ENCODE peak calls at places on chromosome 12, in four cellular contexts. One of them, this sample, is unnamed.

GRCh38 chr12:116236148-116236731 is 41.3 kb downstream of the MED13L start:
- DNase-seq in aorta: no peak
- DNase-seq in mesenchymal stem cell: peak
- DNase-seq in uterus: no peak
- DNase-seq in this sample: peak

GRCh38 chr12:52261211-52261484 is 13.3 kb upstream of the KRT86 start:
- DNase-seq in aorta: no peak
- DNase-seq in mesenchymal stem cell: no peak
- DNase-seq in uterus: no peak
- DNase-seq in this sample: no peak

GRCh38 chr12:44381341-44381740 is 494.8 kb downstream of the NELL2 start:
- DNase-seq in aorta: no peak
- DNase-seq in mesenchymal stem cell: no peak
- DNase-seq in uterus: no peak
- DNase-seq in this sample: no peak

GRCh38 chr12:5592313-5592712 is 160.4 kb downstream of the NTF3 start:
- DNase-seq in aorta: no peak
- DNase-seq in mesenchymal stem cell: no peak
- DNase-seq in uterus: no peak
- DNase-seq in this sample: no peak

GRCh38 chr12:34297126-34297789 is 275.0 kb downstream of the ALG10 start:
- DNase-seq in aorta: peak
- DNase-seq in mesenchymal stem cell: no peak
- DNase-seq in uterus: no peak
- DNase-seq in this sample: no peak

GRCh38 chr12:104055686-104056388 is 5.8 kb upstream of the GLT8D2 start:
- DNase-seq in aorta: peak
- DNase-seq in mesenchymal stem cell: no peak
- DNase-seq in uterus: peak
- DNase-seq in this sample: no peak

GRCh38 chr12:77323778-77324415 is 258.5 kb upstream of the E2F7 start:
- DNase-seq in aorta: no peak
- DNase-seq in mesenchymal stem cell: no peak
- DNase-seq in uterus: no peak
- DNase-seq in this sample: no peak

GRCh38 chr12:113232232-113232615 is 11.0 kb downstream of the TPCN1 start:
- DNase-seq in aorta: peak
- DNase-seq in mesenchymal stem cell: no peak
- DNase-seq in uterus: no peak
- DNase-seq in this sample: no peak

GRCh38 chr12:101824831-101825230 is 5.9 kb downstream of the GNPTAB start:
- DNase-seq in aorta: no peak
- DNase-seq in mesenchymal stem cell: no peak
- DNase-seq in uterus: no peak
- DNase-seq in this sample: no peak

GRCh38 chr12:87112946-87113345 is 856.8 kb upstream of the MGAT4C start:
- DNase-seq in aorta: no peak
- DNase-seq in mesenchymal stem cell: no peak
- DNase-seq in uterus: no peak
- DNase-seq in this sample: peak

DNA sequence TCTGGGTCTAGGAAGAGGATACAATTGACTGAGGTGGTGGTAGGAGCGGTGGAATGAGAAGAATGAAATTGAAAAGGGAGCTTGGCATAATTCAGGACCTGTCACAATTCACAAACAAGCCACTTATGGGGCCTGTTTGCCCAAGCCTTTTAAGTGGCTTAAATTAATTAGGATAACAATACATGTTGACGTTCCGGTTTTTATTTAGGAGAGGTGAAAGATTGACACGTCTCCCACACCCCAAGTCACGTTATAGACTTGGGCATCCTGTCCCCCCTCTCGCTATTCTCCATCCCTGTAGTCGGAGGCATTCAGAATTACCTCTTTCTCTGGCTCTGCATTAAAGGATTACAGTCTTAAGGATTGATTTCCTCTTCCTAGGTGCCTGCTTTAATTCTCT is 954 bp upstream of the CALCOCO1 start:
- DNase-seq in aorta: no peak
- DNase-seq in mesenchymal stem cell: no peak
- DNase-seq in uterus: no peak
- DNase-seq in this sample: no peak
- H3K27ac ChIP-seq in aorta: peak
- H3K27ac ChIP-seq in mesenchymal stem cell: no peak
- H3K27ac ChIP-seq in uterus: peak
- H3K27ac ChIP-seq in this sample: no peak

DNA sequence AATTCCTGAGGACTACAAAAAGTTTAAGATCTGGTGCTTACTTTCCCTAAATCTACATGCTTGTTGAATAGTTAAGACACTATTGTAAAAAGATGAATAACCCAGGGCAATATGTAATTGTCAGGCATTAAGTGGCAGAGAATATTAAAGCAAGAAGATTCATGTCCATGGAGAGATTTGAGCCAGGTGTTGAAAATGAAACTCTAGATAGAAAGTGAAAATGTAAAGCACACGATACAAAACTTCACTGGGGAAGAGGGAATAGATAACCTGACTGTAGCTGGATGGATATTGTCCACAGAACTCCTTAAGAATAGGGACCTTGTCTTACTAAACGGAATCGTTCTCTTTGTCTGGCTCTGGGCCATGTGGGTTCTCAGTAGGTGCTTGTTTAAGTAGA is 5.0 kb downstream of the CAND1 start:
- DNase-seq in aorta: no peak
- DNase-seq in mesenchymal stem cell: no peak
- DNase-seq in uterus: no peak
- DNase-seq in this sample: no peak
- H3K27ac ChIP-seq in aorta: no peak
- H3K27ac ChIP-seq in mesenchymal stem cell: no peak
- H3K27ac ChIP-seq in uterus: no peak
- H3K27ac ChIP-seq in this sample: no peak

DNA sequence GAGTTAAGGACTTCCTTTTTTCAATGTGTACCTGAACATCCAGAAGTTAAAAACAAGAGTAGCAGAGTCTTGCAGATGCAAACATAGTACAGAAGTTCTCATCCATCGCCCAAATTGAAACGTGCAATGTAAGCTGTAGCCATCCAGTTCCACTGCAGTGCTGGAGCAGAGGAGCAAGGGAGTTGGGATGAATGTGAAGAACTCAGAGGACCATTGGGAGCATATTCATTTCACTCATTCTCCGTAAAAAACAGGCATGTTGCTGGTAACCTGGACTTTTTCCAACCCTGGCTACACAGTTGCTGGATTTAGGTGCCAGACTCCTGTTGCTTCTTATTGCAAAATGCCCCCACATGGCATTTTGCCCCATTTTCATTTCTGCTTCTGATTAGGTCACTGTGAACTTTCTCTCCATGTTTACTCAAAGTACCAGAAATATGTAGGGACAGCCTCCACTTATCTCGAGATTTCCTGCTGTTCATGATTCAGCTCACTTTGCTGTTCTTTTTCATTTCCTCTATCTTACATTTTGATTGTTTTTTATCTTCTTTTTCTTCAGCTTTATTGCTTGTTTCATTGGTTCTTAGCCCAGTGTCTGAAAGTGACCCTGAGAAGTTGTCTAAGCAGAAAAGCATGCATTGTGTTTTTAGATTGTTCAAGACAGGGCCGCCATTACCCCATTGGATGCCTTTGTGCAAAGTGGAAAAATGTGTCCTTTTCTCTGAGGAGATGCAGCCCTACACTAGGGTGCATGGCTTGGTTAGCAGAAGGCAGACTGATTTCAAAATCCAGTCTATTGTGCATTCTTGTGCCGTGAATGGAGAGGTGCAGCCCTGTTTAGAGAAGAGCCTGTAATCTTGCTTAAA is 109.0 kb upstream of the AMIGO2 start:
- DNase-seq in aorta: no peak
- DNase-seq in mesenchymal stem cell: peak
- DNase-seq in uterus: no peak
- DNase-seq in this sample: peak
- H3K27ac ChIP-seq in aorta: no peak
- H3K27ac ChIP-seq in mesenchymal stem cell: no peak
- H3K27ac ChIP-seq in uterus: peak
- H3K27ac ChIP-seq in this sample: no peak

DNA sequence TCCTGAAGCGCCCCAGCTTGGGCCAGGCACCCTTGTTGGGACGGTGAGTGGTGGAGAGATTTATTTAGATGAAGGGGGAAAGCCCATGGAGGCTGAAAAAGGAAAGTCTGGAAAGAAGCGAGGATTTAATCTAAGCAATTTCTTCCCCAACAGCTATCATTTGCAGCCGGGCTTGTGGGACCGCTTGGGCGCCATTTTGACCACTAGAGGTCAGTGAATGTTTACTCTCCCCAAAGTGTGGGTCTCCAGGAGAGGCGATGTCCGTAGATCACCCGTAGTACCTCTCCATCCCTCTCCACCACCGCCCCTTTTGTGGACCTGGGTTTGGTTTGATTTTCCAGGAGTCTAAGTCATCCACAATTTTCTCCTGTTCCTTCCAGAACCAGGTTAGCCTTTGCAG is 91.2 kb upstream of the PARP11 start:
- DNase-seq in aorta: no peak
- DNase-seq in mesenchymal stem cell: no peak
- DNase-seq in uterus: no peak
- DNase-seq in this sample: no peak
- H3K27ac ChIP-seq in aorta: no peak
- H3K27ac ChIP-seq in mesenchymal stem cell: no peak
- H3K27ac ChIP-seq in uterus: no peak
- H3K27ac ChIP-seq in this sample: no peak

GRCh38 chr12:121205491-121205890 is 4.4 kb upstream of the P2RX4 start:
- DNase-seq in aorta: no peak
- DNase-seq in mesenchymal stem cell: no peak
- DNase-seq in uterus: no peak
- DNase-seq in this sample: no peak

GRCh38 chr12:121202407-121203355 is 7.2 kb upstream of the P2RX4 start:
- DNase-seq in aorta: no peak
- DNase-seq in mesenchymal stem cell: no peak
- DNase-seq in uterus: no peak
- DNase-seq in this sample: no peak

GRCh38 chr12:121209221-121209620 is 708 bp upstream of the P2RX4 start:
- DNase-seq in aorta: no peak
- DNase-seq in mesenchymal stem cell: no peak
- DNase-seq in uterus: no peak
- DNase-seq in this sample: no peak

GRCh38 chr12:121198949-121199348 is 11.0 kb upstream of the P2RX4 start:
- DNase-seq in aorta: no peak
- DNase-seq in mesenchymal stem cell: no peak
- DNase-seq in uterus: no peak
- DNase-seq in this sample: no peak

GRCh38 chr12:121203482-121203881 is 6.4 kb upstream of the P2RX4 start:
- DNase-seq in aorta: no peak
- DNase-seq in mesenchymal stem cell: no peak
- DNase-seq in uterus: no peak
- DNase-seq in this sample: no peak
- H3K27ac ChIP-seq in aorta: no peak
- H3K27ac ChIP-seq in mesenchymal stem cell: no peak
- H3K27ac ChIP-seq in uterus: no peak
- H3K27ac ChIP-seq in this sample: no peak

GRCh38 chr12:47038270-47038748 is 41.1 kb upstream of the PCED1B start:
- DNase-seq in aorta: no peak
- DNase-seq in mesenchymal stem cell: peak
- DNase-seq in uterus: no peak
- DNase-seq in this sample: peak
- H3K27ac ChIP-seq in aorta: no peak
- H3K27ac ChIP-seq in mesenchymal stem cell: peak
- H3K27ac ChIP-seq in uterus: no peak
- H3K27ac ChIP-seq in this sample: peak

GRCh38 chr12:124713041-124713435 is 145.6 kb upstream of the NCOR2 start:
- DNase-seq in aorta: peak
- DNase-seq in mesenchymal stem cell: no peak
- DNase-seq in uterus: no peak
- DNase-seq in this sample: no peak
- H3K27ac ChIP-seq in aorta: no peak
- H3K27ac ChIP-seq in mesenchymal stem cell: no peak
- H3K27ac ChIP-seq in uterus: peak
- H3K27ac ChIP-seq in this sample: no peak

GRCh38 chr12:53481957-53482586 is 17.2 kb downstream of the MAP3K12 start:
- DNase-seq in aorta: no peak
- DNase-seq in mesenchymal stem cell: peak
- DNase-seq in uterus: no peak
- DNase-seq in this sample: peak
- H3K27ac ChIP-seq in aorta: no peak
- H3K27ac ChIP-seq in mesenchymal stem cell: peak
- H3K27ac ChIP-seq in uterus: no peak
- H3K27ac ChIP-seq in this sample: no peak

DNA sequence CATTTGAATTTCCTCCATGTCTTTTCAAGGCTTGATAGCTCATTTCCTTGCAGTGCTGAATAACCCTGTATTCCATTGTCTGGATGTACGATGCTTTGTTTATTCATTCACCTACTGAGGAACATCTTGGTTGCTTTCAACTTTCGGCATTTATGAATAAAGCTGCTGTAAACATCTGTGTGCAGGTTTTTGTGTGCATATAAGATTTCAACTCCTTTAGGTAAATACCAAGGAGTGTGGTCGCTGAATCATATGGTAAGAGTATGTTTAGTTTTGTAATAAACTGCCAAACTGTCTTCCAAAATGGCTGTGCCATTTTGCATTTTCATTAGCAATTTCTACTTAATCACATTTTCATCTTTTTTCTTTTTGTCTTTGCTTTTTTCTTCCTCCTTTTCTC is 327.7 kb upstream of the TBX3 start:
- DNase-seq in aorta: no peak
- DNase-seq in mesenchymal stem cell: no peak
- DNase-seq in uterus: no peak
- DNase-seq in this sample: peak
- H3K27ac ChIP-seq in aorta: no peak
- H3K27ac ChIP-seq in mesenchymal stem cell: no peak
- H3K27ac ChIP-seq in uterus: no peak
- H3K27ac ChIP-seq in this sample: peak

DNA sequence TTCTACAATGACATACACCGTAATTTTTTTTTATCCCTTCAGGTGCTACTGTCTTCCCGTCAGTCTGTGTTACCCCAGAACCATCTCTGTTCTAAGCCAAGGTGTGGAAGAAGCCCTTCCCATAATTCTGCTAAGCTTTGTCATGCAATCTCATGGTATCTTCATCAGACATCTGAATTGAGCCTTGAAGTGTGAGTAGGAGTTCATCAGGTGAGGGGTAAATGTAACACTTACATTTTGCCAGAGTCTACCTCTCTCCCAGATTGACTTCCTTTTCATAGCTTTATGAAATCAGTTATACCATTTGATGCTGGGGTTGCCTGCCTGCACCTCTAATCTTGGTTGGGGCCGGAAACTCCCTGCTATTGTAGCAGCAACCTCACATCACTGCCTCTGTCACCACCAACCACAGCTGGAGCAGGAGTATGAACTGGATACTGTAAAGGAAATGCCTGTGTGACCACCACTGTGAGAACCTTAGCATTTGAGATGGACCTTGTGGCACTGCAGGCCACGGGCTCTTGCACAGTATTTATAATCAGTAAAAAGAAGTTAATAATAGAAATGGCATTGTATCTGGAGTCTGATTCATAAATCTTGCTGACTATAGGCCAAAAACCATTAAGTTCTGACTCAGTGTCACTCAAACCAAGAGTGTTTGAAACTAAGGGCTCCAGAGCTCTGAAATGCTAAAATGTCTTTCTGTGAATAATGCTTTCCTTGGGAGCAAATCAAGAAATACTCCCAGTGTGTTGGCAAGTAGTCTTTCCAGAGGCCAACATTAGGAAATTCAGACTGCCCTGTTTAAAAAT is 58.6 kb upstream of the STK38L start:
- DNase-seq in aorta: no peak
- DNase-seq in mesenchymal stem cell: peak
- DNase-seq in uterus: no peak
- DNase-seq in this sample: peak
- H3K27ac ChIP-seq in aorta: peak
- H3K27ac ChIP-seq in mesenchymal stem cell: no peak
- H3K27ac ChIP-seq in uterus: peak
- H3K27ac ChIP-seq in this sample: peak